ENCODE peak calls at places on chromosomes 7 and 10, in five cellular contexts. A is choroid plexus epithelial cell, X is epithelial cell of esophagus, B is heart right ventricle, J is neural crest cell. T is an unnamed sample.

GRCh38 chr7:78013368-78013767 is 214.8 kb downstream of the PHTF2 start:
- DNase-seq in A (no peak), X (no peak), B (no peak), J (no peak), T (no peak)

GRCh38 chr10:130045091-130045652 is 65.5 kb downstream of the C10orf143 start:
- DNase-seq in A (no peak), X (no peak), B (no peak), J (no peak), T (peak)

GRCh38 chr7:46544396-46545008 is 623.4 kb upstream of the IGFBP3 start:
- DNase-seq in A (peak), X (peak), B (no peak), J (no peak), T (no peak)

GRCh38 chr7:74269757-74270277 is 15.6 kb upstream of the RFC2 start:
- DNase-seq in A (peak), X (peak), B (no peak), J (peak), T (peak)

GRCh38 chr10:133123746-133124356 is 36.1 kb downstream of the ADGRA1 start:
- DNase-seq in A (no peak), X (no peak), B (no peak), J (no peak), T (no peak)

GRCh38 chr10:133299224-133299623 is 9.4 kb downstream of the TUBGCP2 start:
- DNase-seq in A (no peak), X (no peak), B (no peak), J (no peak), T (no peak)

GRCh38 chr7:54166419-54166818 is 375.8 kb upstream of the VSTM2A start:
- DNase-seq in A (no peak), X (no peak), B (no peak), J (no peak), T (no peak)

GRCh38 chr10:93749218-93749799 is 8.4 kb upstream of the LGI1 start:
- DNase-seq in A (peak), X (peak), B (no peak), J (no peak), T (no peak)

GRCh38 chr7:26533163-26533562 is 241.5 kb downstream of the SNX10 start:
- DNase-seq in A (no peak), X (no peak), B (no peak), J (no peak), T (no peak)

GRCh38 chr7:133064082-133064825 is 17.6 kb downstream of the CHCHD3 start:
- DNase-seq in A (no peak), X (no peak), B (no peak), J (no peak), T (no peak)

GRCh38 chr7:66050990-66051424 is 24.6 kb upstream of the ASL start:
- DNase-seq in A (peak), X (peak), B (no peak), J (no peak), T (no peak)

GRCh38 chr7:41149576-41149975 is 553.3 kb downstream of the INHBA start:
- DNase-seq in A (no peak), X (no peak), B (no peak), J (no peak), T (no peak)

GRCh38 chr10:122476034-122476695 is 14.8 kb downstream of the HTRA1 start:
- DNase-seq in A (no peak), X (peak), B (no peak), J (no peak), T (no peak)

GRCh38 chr10:123103944-123104343 is 31.8 kb upstream of the HMX3 start:
- DNase-seq in A (no peak), X (peak), B (no peak), J (no peak), T (no peak)

GRCh38 chr10:44300666-44301649 is 83.9 kb downstream of the CXCL12 start:
- DNase-seq in A (peak), X (peak), B (no peak), J (no peak), T (no peak)

GRCh38 chr7:77910124-77910523 is 111.6 kb downstream of the PHTF2 start:
- DNase-seq in A (peak), X (no peak), B (no peak), J (no peak), T (no peak)

GRCh38 chr7:159078193-159078910 is 66.3 kb downstream of the VIPR2 start:
- DNase-seq in A (no peak), X (peak), B (no peak), J (no peak), T (no peak)

GRCh38 chr7:51263631-51264484 is 52.8 kb downstream of the COBL start:
- DNase-seq in A (no peak), X (peak), B (no peak), J (no peak), T (no peak)

GRCh38 chr7:74219416-74219815 is 9.6 kb downstream of the LAT2 start:
- DNase-seq in A (no peak), X (no peak), B (no peak), J (no peak), T (no peak)

GRCh38 chr10:121668336-121669009 is 70.2 kb upstream of the FGFR2 start:
- DNase-seq in A (peak), X (peak), B (peak), J (peak), T (peak)

GRCh38 chr10:70840836-70841235 is 25.1 kb downstream of the SGPL1 start:
- DNase-seq in A (no peak), X (no peak), B (no peak), J (no peak), T (no peak)

GRCh38 chr7:132655071-132655761 is 78.9 kb upstream of the PLXNA4 start:
- DNase-seq in A (peak), X (no peak), B (peak), J (no peak), T (peak)

GRCh38 chr10:28302012-28302667 is 724 bp downstream of the MPP7 start:
- DNase-seq in A (peak), X (peak), B (no peak), J (no peak), T (peak)

GRCh38 chr10:17125316-17125715 is 4.3 kb downstream of the CUBN start:
- DNase-seq in A (no peak), X (no peak), B (no peak), J (no peak), T (no peak)

GRCh38 chr7:953547-954327 is 743 bp downstream of the ADAP1 start:
- DNase-seq in A (no peak), X (peak), B (peak), J (no peak), T (peak)

GRCh38 chr7:46206474-46207060 is 285.5 kb upstream of the IGFBP3 start:
- DNase-seq in A (peak), X (no peak), B (no peak), J (no peak), T (no peak)

GRCh38 chr7:92790987-92791386 is 45.4 kb downstream of the CDK6 start:
- DNase-seq in A (peak), X (peak), B (no peak), J (no peak), T (no peak)

GRCh38 chr10:11521860-11522259 is 89.6 kb downstream of the USP6NL start:
- DNase-seq in A (peak), X (peak), B (no peak), J (no peak), T (no peak)

GRCh38 chr10:93150289-93150688 is 76.6 kb downstream of the CYP26A1 start:
- DNase-seq in A (no peak), X (peak), B (no peak), J (no peak), T (no peak)

GRCh38 chr7:80533287-80533686 is 21.4 kb upstream of the GNAT3 start:
- DNase-seq in A (peak), X (peak), B (no peak), J (no peak), T (no peak)

GRCh38 chr7:151687523-151688235 is 168.0 kb upstream of the RHEB start:
- DNase-seq in A (peak), X (peak), B (peak), J (no peak), T (peak)

GRCh38 chr10:122140941-122141623 is 130.0 kb upstream of the BTBD16 start:
- DNase-seq in A (peak), X (peak), B (peak), J (no peak), T (no peak)

GRCh38 chr7:88942815-88943501 is 147.4 kb upstream of the TEX47 start:
- DNase-seq in A (no peak), X (no peak), B (no peak), J (no peak), T (no peak)

GRCh38 chr10:78139336-78139735 is 105.7 kb downstream of the RPS24 start:
- DNase-seq in A (no peak), X (no peak), B (peak), J (no peak), T (peak)

GRCh38 chr10:100888957-100889356 is 23.8 kb upstream of the SLF2 start:
- DNase-seq in A (peak), X (peak), B (no peak), J (no peak), T (no peak)
- TF ChIP-seq CTCF in A (peak), X (peak), B (no peak), J (peak), T (peak)

GRCh38 chr7:121395494-121395960 is 581 bp downstream of the FAM3C start:
- DNase-seq in A (peak), X (peak), B (no peak), J (no peak), T (no peak)

GRCh38 chr7:121395961-121396757 is at the start of gene FAM3C:
- DNase-seq in A (peak), X (peak), B (peak), J (peak), T (peak)

GRCh38 chr7:121397346-121397745 is 1.2 kb upstream of the FAM3C start:
- DNase-seq in A (no peak), X (no peak), B (no peak), J (no peak), T (no peak)

GRCh38 chr7:121397832-121398231 is 1.7 kb upstream of the FAM3C start:
- DNase-seq in A (no peak), X (no peak), B (no peak), J (no peak), T (no peak)

DNA sequence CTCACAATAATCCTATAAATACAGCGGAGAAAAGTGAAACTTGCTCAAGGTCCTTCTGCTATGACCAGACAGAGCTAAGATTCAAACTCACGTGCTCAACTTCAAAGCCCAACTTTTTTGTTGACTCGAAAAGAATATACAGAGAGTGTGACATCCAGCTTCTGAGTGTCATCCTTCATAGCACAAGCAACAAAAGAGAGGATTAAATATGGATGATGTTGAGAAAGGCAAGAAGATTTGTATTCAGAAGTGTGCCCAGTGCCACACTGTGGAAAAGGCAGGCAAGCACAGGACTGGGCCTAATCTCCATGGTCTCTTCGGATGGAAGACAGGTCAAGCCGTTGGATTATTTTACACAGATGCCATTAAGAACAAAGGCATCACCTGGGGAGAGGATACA is 2.1 kb upstream of the FAM3C start:
- DNase-seq in A (peak), X (no peak), B (no peak), J (no peak), T (no peak)
- TF ChIP-seq CTCF in A (peak), X (peak), B (peak), J (peak), T (no peak)

DNA sequence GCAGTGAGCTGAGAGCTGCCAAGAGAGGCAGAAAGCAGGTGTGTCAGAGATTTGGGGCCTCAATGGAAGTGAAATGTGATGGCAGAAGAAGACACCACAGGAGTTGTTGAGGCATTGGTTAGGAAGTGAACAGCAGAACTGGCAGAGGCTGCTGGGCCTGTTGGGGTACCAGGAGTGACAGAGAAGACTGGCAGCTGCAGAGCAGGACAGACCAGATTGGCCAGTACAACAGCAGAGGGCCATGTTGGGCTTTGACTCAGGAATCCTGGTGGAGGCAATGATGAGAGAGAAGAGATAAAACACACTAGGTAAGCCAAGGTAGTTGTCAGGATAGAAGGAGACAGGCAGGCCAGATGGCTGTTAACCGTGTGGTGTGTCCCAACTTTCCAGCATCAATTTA is 19.9 kb upstream of the HERPUD2 start:
- DNase-seq in A (no peak), X (peak), B (no peak), J (no peak), T (no peak)
- TF ChIP-seq CTCF in A (peak), X (peak), B (no peak), J (no peak), T (no peak)

GRCh38 chr10:124534231-124534798 is 72.7 kb downstream of the LHPP start:
- DNase-seq in A (peak), X (no peak), B (no peak), J (no peak), T (peak)
- TF ChIP-seq CTCF in A (peak), X (peak), B (peak), J (peak), T (no peak)

GRCh38 chr7:155594163-155594732 is 47.9 kb upstream of the CNPY1 start:
- DNase-seq in A (no peak), X (no peak), B (no peak), J (no peak), T (no peak)

GRCh38 chr7:155597753-155598140 is 46.7 kb upstream of the RBM33 start:
- DNase-seq in A (peak), X (peak), B (no peak), J (no peak), T (no peak)

GRCh38 chr7:155591055-155591750 is 44.8 kb upstream of the CNPY1 start:
- DNase-seq in A (no peak), X (peak), B (no peak), J (no peak), T (no peak)

GRCh38 chr7:155593455-155594162 is 47.2 kb upstream of the CNPY1 start:
- DNase-seq in A (no peak), X (no peak), B (no peak), J (no peak), T (no peak)

GRCh38 chr7:155594961-155595366 is 48.6 kb upstream of the CNPY1 start:
- DNase-seq in A (no peak), X (peak), B (no peak), J (no peak), T (no peak)
- TF ChIP-seq CTCF in A (no peak), X (no peak), B (no peak), J (no peak), T (no peak)

GRCh38 chr10:22986771-22987542 is 59.1 kb downstream of the ARMC3 start:
- DNase-seq in A (peak), X (peak), B (no peak), J (no peak), T (no peak)
- TF ChIP-seq CTCF in A (peak), X (peak), B (peak), J (peak), T (peak)

T was measured in nephron progenitor cell.